ENCODE peak calls at places on chromosomes 16 and 17, in five cellular contexts. T is GM12878, W is ovary, S is uterus, B is sigmoid colon. D is an unnamed sample. For H3K4me1, the result is how much of the 10 kb centered on the place peaks cover.

GRCh38 chr17:80111702-80112470 is 10.5 kb downstream of the GAA start:
- DNase-seq in T (no peak), W (no peak), S (no peak), B (no peak), D (no peak)

GRCh38 chr16:87333101-87333500 is 15.9 kb upstream of the C16orf95 start:
- DNase-seq in T (no peak), W (no peak), S (no peak), B (no peak), D (no peak)

GRCh38 chr16:88317619-88317977 is 65.2 kb upstream of the ZNF469 start:
- DNase-seq in T (no peak), W (no peak), S (peak), B (no peak), D (no peak)

GRCh38 chr17:10316986-10317834 is 55.6 kb downstream of the MYH13 start:
- DNase-seq in T (no peak), W (peak), S (peak), B (peak), D (peak)

GRCh38 chr16:86578499-86579267 is at the start of gene FOXL1:
- DNase-seq in T (no peak), W (no peak), S (no peak), B (no peak), D (no peak)

GRCh38 chr17:1958134-1958881 is 66.8 kb downstream of the RTN4RL1 start:
- DNase-seq in T (no peak), W (no peak), S (no peak), B (no peak), D (no peak)

GRCh38 chr16:70679653-70680494 is 6.0 kb downstream of the MTSS2 start:
- DNase-seq in T (no peak), W (peak), S (peak), B (no peak), D (no peak)

GRCh38 chr17:2780256-2780655 is 16.0 kb upstream of the RAP1GAP2 start:
- DNase-seq in T (no peak), W (no peak), S (no peak), B (no peak), D (no peak)

GRCh38 chr17:74430706-74431567 is 951 bp upstream of the GPRC5C start:
- DNase-seq in T (peak), W (peak), S (peak), B (peak), D (peak)

GRCh38 chr16:77214411-77215138 is 15.4 kb downstream of the SYCE1L start:
- DNase-seq in T (no peak), W (no peak), S (no peak), B (no peak), D (no peak)

GRCh38 chr16:77211880-77212735 is 12.9 kb downstream of the SYCE1L start:
- DNase-seq in T (no peak), W (peak), S (peak), B (no peak), D (peak)

GRCh38 chr16:77208382-77208781 is 9.2 kb downstream of the SYCE1L start:
- DNase-seq in T (no peak), W (no peak), S (no peak), B (no peak), D (no peak)

GRCh38 chr16:77212736-77213541 is 13.7 kb downstream of the SYCE1L start:
- DNase-seq in T (no peak), W (peak), S (peak), B (peak), D (peak)

DNA sequence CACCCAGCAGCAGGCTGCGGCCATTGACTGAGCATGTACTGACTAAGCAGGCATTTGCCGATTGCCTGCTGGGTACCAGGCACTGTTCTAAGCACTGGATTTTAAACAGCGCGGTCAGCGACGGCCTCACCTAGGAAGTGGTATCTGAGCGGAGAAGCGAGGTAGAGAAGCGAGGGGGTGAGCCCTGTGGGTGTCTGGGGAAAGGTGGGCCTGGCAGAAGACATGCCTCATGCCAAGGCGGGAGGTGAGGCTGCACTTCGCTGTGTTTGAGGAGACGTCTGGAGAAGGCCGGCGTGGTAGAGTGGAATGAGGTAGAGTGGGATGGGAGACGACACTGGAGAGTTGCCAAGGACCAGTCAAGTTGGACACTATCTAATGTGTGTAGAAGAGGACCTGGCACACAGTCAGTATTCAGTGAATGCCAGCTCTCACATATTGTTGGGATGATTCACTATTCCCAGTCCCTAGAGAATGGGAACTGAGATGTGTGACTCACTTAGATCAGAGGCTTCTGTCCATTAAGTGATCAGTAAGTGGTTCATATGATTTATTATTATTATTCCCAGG is 14.4 kb downstream of the SYCE1L start:
- DNase-seq in T (no peak), W (peak), S (no peak), B (no peak), D (peak)
- H3K4me3 ChIP-seq in T (no peak), W (no peak), S (no peak), B (no peak), D (no peak)

DNA sequence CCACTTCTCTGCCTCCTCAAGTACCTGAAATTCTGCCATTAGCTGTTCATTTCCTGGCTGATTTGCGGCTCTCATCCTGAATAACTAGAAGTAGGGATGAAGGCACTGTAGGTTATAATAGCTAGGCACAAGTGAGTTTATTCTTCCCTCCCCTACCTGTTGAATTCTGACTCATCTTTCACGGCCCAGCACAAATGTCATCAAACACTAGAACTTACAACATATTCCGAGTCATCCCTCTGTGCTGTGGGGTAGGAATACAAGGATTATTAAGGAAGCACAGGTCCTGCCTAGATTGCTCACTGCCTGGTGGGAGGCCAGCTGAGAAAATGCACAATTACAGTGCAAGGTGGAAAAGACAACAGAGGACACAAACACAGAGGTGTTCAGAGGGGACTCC is 103.7 kb upstream of the ASIC2 start:
- DNase-seq in T (no peak), W (no peak), S (no peak), B (no peak), D (no peak)
- TF ChIP-seq POLR2A in T (no peak), W (no peak), S (no peak), B (no peak), D (no peak)

GRCh38 chr17:50948711-50949110 is 82.6 kb upstream of the TOB1 start:
- DNase-seq in T (no peak), W (no peak), S (no peak), B (no peak), D (peak)

GRCh38 chr17:50949128-50950001 is 83.2 kb upstream of the TOB1 start:
- DNase-seq in T (no peak), W (no peak), S (no peak), B (peak), D (peak)

GRCh38 chr17:50946891-50947843 is 81.0 kb upstream of the TOB1 start:
- DNase-seq in T (no peak), W (no peak), S (no peak), B (peak), D (peak)

GRCh38 chr17:50946223-50946890 is 80.2 kb upstream of the TOB1 start:
- DNase-seq in T (no peak), W (no peak), S (no peak), B (peak), D (peak)

GRCh38 chr17:50947844-50948514 is 81.8 kb upstream of the TOB1 start:
- DNase-seq in T (no peak), W (no peak), S (no peak), B (peak), D (peak)
- H3K4me1 ChIP-seq in T (under half), W (under half), S (under half), B (half or more), D (half or more)

DNA sequence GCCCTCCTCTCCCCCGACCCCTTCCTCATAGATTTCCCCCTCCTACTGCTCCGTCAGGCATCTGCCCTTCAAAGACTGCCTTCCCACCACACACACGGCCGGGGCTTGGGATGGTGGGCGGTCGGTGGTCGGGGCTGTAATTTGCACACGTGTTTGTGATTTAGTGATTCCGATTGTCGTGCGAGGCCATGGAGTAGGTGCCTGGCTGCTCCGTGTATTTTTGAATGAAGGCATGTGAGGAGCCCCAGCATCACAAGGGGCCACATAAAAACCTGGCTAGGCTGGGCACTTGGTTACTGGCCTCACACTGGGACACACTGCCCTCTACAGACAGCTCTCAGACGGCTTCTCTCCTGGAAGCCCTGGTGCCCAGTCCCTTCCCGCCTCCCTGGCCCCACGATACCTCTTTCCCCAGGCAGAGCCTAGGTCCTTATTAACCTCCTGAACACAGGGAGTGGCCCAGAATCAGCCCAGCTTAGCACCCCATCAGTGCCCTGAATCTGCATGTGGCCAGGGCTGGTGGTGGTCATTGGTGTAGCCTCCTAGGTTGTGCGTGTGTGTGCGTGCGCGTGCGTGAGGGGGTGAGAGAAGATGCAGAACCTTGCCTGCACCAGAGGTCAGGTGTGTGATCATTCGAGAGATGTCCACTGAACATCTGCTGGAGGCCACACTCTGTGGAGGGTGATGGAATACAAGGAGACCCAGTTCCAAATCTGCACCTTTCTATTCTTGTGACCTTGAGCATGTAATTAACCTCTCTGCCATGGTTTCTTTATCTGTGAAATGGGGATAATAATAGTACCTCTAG is 1.3 kb upstream of the SOCS1 start:
- DNase-seq in T (no peak), W (peak), S (peak), B (peak), D (peak)
- H3K4me3 ChIP-seq in T (peak), W (peak), S (peak), B (peak), D (peak)

DNA sequence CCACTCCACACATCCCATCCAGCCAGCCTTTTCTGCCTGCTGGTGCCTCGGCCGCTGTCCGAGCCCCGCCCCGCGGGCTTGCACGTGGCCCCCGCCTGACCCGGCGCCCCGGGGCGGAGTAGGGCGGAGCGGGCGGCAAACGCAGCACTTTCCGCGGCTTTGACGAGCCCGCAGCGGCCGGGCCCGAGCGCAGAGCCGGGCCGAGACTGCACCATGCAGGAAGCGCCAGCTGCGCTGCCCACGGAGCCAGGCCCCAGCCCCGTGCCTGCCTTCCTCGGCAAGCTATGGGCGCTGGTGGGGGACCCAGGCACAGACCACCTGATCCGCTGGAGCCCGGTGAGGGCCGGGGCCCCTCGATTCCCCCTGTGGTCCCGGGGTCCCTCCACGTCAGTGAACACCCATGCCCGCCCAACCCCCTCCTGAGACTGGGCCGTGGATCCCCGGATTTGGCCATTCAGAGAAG is at the start of gene HSF4:
- DNase-seq in T (no peak), W (peak), S (peak), B (peak), D (peak)
- TF ChIP-seq POLR2A in T (no peak), W (no peak), S (no peak), B (no peak), D (peak)

GRCh38 chr16:5505093-5505887 is 407.7 kb upstream of the EEF2KMT start:
- DNase-seq in T (no peak), W (no peak), S (no peak), B (no peak), D (no peak)

GRCh38 chr16:5506021-5506420 is 408.4 kb upstream of the EEF2KMT start:
- DNase-seq in T (no peak), W (no peak), S (no peak), B (no peak), D (no peak)

GRCh38 chr16:5502467-5502869 is 404.9 kb upstream of the EEF2KMT start:
- DNase-seq in T (no peak), W (no peak), S (no peak), B (no peak), D (no peak)

GRCh38 chr16:5502944-5503343 is 405.3 kb upstream of the EEF2KMT start:
- DNase-seq in T (no peak), W (no peak), S (no peak), B (no peak), D (no peak)

DNA sequence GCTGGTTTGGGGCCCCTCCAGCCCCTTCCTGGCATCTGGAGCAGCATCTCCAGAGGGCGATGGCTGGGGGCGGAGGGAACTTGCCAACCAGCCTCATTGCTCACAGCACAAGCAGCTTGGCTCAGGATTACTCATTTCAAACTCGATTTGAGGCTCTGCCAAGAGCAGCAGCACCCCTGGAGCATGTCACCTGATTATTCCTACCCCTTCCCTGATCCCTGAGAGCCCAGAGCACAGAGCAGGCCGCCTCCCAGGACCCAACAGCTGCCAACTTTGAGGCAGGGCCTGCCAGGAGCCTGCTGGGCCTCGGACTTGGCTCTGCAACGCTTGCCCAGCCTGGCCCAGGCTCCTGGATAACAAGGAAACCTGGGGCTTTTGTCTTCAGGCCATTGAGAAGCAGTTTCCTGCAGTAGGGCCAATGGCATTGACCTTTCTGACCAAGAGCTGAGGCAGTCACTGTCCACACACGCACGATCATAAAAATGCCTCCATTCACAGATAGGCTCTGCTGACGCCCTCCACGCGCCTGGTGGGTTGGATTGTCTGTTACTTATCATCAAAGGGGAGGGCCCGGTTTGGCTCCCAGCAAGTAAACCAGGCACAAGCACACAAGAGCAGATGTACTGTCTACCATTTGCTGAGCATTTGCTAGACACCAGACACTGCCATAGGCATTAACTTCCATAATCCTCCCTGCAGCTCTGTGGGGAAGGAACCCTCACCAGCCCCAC is 406.6 kb upstream of the EEF2KMT start:
- DNase-seq in T (no peak), W (no peak), S (no peak), B (peak), D (no peak)
- H3K4me1 ChIP-seq in T (under half), W (under half), S (under half), B (under half), D (under half)

GRCh38 chr17:40608061-40608581 is 39.5 kb downstream of the SMARCE1 start:
- DNase-seq in T (no peak), W (no peak), S (no peak), B (no peak), D (no peak)

GRCh38 chr17:40604327-40605080 is 39.2 kb upstream of the CCR7 start:
- DNase-seq in T (no peak), W (no peak), S (no peak), B (no peak), D (no peak)

GRCh38 chr17:40607641-40608040 is 40.0 kb downstream of the SMARCE1 start:
- DNase-seq in T (no peak), W (no peak), S (no peak), B (no peak), D (no peak)

GRCh38 chr17:40605301-40605700 is 40.0 kb upstream of the CCR7 start:
- DNase-seq in T (no peak), W (no peak), S (no peak), B (no peak), D (no peak)

DNA sequence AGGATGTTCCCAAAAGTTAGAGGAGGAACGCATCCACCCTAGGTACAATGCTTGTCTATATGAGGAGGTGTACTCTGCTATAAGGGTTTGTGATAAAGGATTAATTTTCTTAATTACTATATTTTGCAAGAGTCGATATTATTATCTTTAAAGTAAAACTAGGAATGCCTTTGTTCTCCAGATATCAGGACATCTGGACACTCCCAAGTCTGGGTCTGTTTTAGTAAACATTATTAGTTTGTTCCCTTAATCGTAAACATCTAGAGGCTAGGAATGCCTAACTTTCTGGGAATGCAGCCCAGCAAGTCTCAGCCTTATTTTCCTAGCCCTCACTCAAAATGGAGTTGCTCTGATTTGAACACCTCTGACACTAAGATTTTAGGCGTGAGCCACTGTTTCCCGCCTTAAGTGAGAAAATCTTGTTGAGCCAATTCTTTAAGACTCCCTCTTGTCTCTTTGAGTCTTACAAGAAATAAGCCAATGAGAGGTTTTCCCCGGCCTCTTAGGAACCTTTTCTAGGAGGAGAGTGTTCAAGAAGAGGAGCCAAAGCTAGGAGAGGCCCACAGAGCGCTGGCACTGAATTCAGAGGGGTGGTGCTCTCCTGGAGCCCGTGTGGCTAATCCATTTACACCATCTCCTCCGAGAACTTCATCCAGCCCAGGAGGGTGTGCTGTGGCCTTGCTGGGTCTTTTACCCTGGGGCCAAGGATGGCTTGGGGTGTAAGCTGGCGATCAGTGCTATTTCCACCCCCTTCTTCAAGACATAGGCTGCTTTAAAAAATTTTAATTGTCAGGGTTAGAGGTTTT is 40.9 kb downstream of the SMARCE1 start:
- DNase-seq in T (no peak), W (no peak), S (no peak), B (no peak), D (no peak)
- H3K4me3 ChIP-seq in T (no peak), W (no peak), S (no peak), B (no peak), D (no peak)